ENCODE peak calls at places on chromosomes 2 and 18, in four cellular contexts. T is GM23338, R is cardiac muscle cell, C is dorsolateral prefrontal cortex. L is an unnamed sample. For H3K27me3, the result is how much of the 10 kb centered on the place peaks cover.

GRCh38 chr2:48107326-48107925 is 201.1 kb upstream of the FBXO11 start:
- DNase-seq in C (no peak), T (peak), R (peak), L (no peak)

GRCh38 chr2:218659988-218660358 is 490 bp downstream of the BCS1L start:
- DNase-seq in C (no peak), T (no peak), R (peak), L (no peak)

GRCh38 chr2:238955648-238956531 is 108.0 kb downstream of the TWIST2 start:
- DNase-seq in T (no peak), R (no peak), C (no peak), L (no peak)

GRCh38 chr2:223896751-223897320 is 48.3 kb downstream of the WDFY1 start:
- DNase-seq in C (no peak), R (peak), T (no peak), L (no peak)

GRCh38 chr2:48406950-48407349 is 123.0 kb upstream of the STON1 start:
- DNase-seq in T (no peak), C (no peak), R (no peak), L (no peak)

GRCh38 chr2:32559136-32559535 is 68.7 kb upstream of the TTC27 start:
- DNase-seq in R (peak), C (peak), T (no peak), L (no peak)

GRCh38 chr18:7809978-7810377 is 242.9 kb downstream of the PTPRM start:
- DNase-seq in R (no peak), C (no peak), T (no peak), L (no peak)

GRCh38 chr2:73176205-73176880 is 26.0 kb upstream of the NOTO start:
- DNase-seq in C (no peak), T (peak), R (peak), L (peak)

DNA sequence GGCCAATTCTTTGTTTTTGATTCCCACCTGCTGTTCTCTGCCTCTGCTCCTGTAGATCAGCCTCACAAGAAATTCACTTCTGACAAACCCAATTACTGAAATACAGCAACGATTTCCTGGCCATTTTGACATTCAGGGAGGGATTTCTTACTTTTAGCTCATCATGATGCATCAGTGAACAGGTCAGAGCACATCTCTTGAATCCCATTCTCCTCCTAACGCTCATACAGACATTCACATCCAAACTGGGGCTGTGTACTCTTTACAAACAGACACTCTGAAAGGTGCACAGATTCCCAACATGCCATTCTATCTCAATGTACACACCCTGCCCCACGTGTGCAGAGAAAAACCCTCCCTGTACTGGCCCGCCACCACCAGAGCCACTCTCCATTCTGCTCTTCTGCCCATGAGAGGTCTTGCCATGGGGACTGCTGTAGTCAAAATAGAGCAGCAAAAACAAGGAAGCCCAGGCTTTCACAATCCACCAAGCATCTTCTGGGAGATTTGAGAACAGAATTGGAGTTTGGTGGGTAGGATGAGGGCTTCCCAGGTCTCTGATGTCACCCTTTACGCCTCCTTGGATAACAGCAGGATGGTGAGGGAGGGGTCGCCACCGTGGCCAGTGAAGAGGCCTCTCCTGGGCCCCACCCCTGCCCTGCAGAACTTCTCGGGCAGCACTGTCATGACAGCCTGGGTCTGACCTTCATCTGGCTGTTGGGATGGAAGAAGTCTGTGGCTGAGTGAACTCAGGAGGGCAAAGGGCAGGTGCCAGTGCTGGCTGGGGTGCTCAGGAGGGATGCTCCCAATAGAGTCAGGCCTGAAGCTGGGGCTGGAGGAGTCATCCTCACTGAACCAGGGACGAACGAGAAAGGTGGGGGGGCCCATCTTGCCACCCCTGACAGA is 41.9 kb upstream of the ZFP36L2 start:
- DNase-seq in T (no peak), C (no peak), R (no peak), L (no peak)
- H3K4me3 ChIP-seq in T (no peak), C (no peak), R (no peak), L (no peak)

GRCh38 chr18:49993299-49993698 is 180.0 kb upstream of the ACAA2 start:
- DNase-seq in C (no peak), T (no peak), R (no peak), L (no peak)

GRCh38 chr18:49994410-49994809 is 181.1 kb upstream of the ACAA2 start:
- DNase-seq in T (no peak), C (no peak), R (no peak), L (no peak)

GRCh38 chr18:49999128-49999527 is 185.8 kb upstream of the ACAA2 start:
- DNase-seq in R (no peak), C (no peak), T (no peak), L (no peak)

GRCh38 chr18:49997468-49998045 is 184.2 kb upstream of the ACAA2 start:
- DNase-seq in T (no peak), R (no peak), C (no peak), L (peak)
- H3K27me3 ChIP-seq in T (under half), R (under half), C (under half), L (under half)

DNA sequence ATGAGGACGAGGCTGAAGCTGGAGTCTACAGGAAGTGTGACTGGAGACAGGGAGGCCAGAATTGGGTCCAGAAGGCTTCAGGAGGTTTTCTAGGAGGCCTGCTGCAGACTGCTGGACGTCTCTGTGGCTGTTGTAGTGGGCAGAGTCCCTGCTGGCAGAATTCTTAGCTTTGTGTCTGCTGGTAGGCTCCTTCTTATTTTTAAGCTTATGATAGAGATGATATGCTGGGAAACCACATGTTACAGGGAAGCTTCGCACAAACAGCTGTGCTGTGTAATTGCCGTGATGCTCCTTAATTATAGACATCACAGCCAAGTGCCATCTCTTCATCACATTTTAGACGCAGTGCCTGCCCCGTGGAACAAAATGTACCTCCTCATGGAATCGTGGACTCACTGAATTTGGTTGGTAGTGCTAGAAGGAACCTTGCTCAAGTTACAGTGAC is 143.9 kb downstream of the FHOD3 start:
- DNase-seq in T (no peak), R (peak), C (no peak), L (no peak)
- TF ChIP-seq CTCF in T (no peak), R (no peak), C (no peak), L (no peak)

GRCh38 chr18:12239426-12239825 is 14.7 kb upstream of the CIDEA start:
- DNase-seq in T (no peak), R (no peak), C (no peak), L (no peak)

GRCh38 chr18:12236141-12236540 is 18.0 kb upstream of the CIDEA start:
- DNase-seq in R (no peak), C (no peak), T (no peak), L (no peak)

GRCh38 chr18:12234451-12235190 is 19.5 kb upstream of the CIDEA start:
- DNase-seq in R (no peak), C (no peak), T (no peak), L (no peak)

GRCh38 chr18:12238861-12239260 is 15.3 kb upstream of the CIDEA start:
- DNase-seq in R (peak), C (no peak), T (no peak), L (no peak)

GRCh38 chr18:12236934-12237832 is 17.0 kb upstream of the CIDEA start:
- DNase-seq in R (peak), C (peak), T (peak), L (peak)
- H3K4me3 ChIP-seq in R (no peak), C (no peak), T (peak), L (no peak)

GRCh38 chr2:181588546-181588945 is 68.4 kb downstream of the CERKL start:
- DNase-seq in T (no peak), C (no peak), R (no peak), L (no peak)

GRCh38 chr2:181589779-181590178 is 67.1 kb downstream of the CERKL start:
- DNase-seq in C (no peak), T (no peak), R (no peak), L (no peak)

GRCh38 chr2:181581534-181581933 is 75.4 kb downstream of the CERKL start:
- DNase-seq in R (no peak), T (peak), C (no peak), L (peak)

GRCh38 chr2:181586569-181587076 is 70.3 kb downstream of the CERKL start:
- DNase-seq in C (no peak), R (no peak), T (peak), L (peak)

DNA sequence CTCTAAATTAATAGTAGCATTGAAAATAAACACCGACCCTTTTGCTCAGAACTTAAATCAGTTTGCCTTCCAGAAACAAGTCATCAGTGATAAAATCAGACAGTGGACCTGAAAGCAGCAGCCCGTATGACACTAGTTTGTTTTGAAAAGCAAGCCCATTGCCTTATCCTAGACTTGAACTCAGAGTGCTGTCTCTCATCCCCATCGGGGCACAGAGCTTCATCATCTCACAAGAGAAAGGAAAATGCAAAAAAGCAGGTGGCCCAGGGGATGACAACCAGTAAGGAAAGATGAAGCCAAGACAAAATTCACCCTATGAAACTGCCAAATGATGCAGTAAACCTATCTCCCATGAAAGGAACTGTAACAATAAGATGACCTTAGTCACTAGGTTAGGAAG is 71.2 kb downstream of the CERKL start:
- DNase-seq in R (no peak), C (no peak), T (no peak), L (no peak)
- H3K27me3 ChIP-seq in R (half or more), C (under half), T (under half), L (under half)

GRCh38 chr2:4110273-4110672 is 406.9 kb downstream of the DCDC2C start:
- DNase-seq in R (no peak), T (no peak), C (no peak), L (peak)
- TF ChIP-seq CTCF in R (no peak), T (peak), C (no peak), L (peak)

DNA sequence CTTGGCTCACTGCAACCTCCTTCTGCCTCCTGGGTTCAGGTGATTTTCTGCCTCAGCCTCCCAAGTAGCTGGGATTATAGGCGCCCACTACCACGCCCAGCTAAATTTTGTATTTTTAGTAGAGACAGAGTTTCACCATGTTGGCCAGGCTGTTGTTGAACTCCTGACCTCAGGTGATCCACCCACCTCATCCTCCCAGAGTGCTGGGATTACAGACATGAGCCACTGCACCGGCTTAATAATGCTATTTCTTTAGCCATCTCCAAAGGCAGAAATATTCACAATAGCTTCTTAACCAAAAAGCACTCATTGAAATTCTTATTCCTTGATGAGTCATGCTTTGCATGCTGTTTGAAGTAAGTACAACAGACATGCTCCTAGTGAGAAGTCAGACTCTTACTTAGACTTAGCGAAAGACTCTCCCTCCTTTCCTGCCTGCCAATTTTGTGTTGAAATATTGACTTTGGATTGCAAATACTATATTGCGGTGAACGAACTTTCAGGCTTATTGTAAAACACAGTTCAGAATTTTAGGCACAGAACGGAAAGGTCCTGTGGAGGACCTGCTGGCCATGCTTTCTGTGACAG is 4.4 kb downstream of the ACTR3 start:
- DNase-seq in C (no peak), T (peak), R (peak), L (peak)
- H3K4me3 ChIP-seq in C (no peak), T (peak), R (no peak), L (no peak)

GRCh38 chr18:23059541-23060465 is 75.5 kb upstream of the CABLES1 start:
- DNase-seq in C (no peak), R (no peak), T (peak), L (no peak)
- H3K27me3 ChIP-seq in C (under half), R (under half), T (under half), L (under half)

DNA sequence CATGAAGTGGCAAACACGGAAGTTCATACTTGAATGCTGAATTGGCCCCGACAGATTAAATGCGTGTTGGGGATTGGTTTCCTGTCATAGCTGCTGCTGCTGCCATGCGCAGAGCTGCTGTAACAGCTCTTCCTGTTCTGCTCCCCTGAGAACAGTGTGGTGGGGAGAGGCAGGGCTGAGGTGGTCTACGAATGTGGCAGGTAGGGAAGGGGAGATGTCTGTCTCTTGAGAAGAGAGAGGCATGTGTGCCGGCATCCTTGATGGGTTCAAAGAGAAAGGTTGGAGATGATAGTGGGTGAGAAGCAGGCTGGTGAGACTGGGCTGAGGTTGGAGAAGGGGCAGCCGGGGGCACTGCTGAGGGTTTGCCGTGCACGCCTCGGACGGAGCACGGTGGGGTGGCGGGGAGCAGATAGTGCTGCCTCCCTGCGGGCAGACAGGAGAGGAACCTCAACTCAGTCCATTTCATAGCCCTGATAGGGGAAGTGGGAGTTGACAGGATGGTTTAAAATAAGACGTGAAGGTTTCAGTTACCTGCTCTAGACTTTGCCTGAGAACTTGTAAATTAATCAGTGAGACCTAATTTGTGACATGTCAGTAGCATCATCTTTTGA is 46.1 kb downstream of the TMEM185B start:
- DNase-seq in C (no peak), R (no peak), T (peak), L (no peak)
- TF ChIP-seq CTCF in C (no peak), R (peak), T (peak), L (no peak)

GRCh38 chr18:55775972-55776371 is 188.0 kb upstream of the TCF4 start:
- DNase-seq in T (no peak), C (no peak), R (no peak), L (no peak)
- H3K4me3 ChIP-seq in T (no peak), C (no peak), R (no peak), L (no peak)

L was measured in WERI-Rb-1.